ENCODE peak calls at places on chromosome 10, in four cellular contexts. One of them, this sample, is unnamed.

GRCh38 chr10:75234683-75235374 is 928 bp downstream of the COMTD1 start:
- DNase-seq in trophoblast cell: peak
- DNase-seq in mesendoderm: peak
- DNase-seq in H9: peak
- DNase-seq in this sample: no peak

GRCh38 chr10:34157501-34157900 is 657.6 kb downstream of the PARD3 start:
- DNase-seq in H9: no peak
- DNase-seq in mesendoderm: no peak
- DNase-seq in trophoblast cell: no peak
- DNase-seq in this sample: peak

GRCh38 chr10:114412907-114413386 is 8.6 kb upstream of the AFAP1L2 start:
- DNase-seq in trophoblast cell: peak
- DNase-seq in mesendoderm: peak
- DNase-seq in H9: no peak
- DNase-seq in this sample: peak

GRCh38 chr10:29245476-29245875 is 43.4 kb upstream of the LYZL1 start:
- DNase-seq in H9: no peak
- DNase-seq in trophoblast cell: no peak
- DNase-seq in mesendoderm: no peak
- DNase-seq in this sample: no peak

GRCh38 chr10:22017283-22018020 is 13.9 kb upstream of the DNAJC1 start:
- DNase-seq in trophoblast cell: no peak
- DNase-seq in mesendoderm: peak
- DNase-seq in H9: no peak
- DNase-seq in this sample: no peak

GRCh38 chr10:46525177-46525823 is 31.2 kb downstream of the GPRIN2 start:
- DNase-seq in trophoblast cell: peak
- DNase-seq in H9: no peak
- DNase-seq in mesendoderm: peak
- DNase-seq in this sample: peak

GRCh38 chr10:58217612-58218011 is 50.1 kb downstream of the IPMK start:
- DNase-seq in mesendoderm: no peak
- DNase-seq in H9: no peak
- DNase-seq in trophoblast cell: no peak
- DNase-seq in this sample: peak

GRCh38 chr10:78170026-78170475 is 136.4 kb downstream of the RPS24 start:
- DNase-seq in trophoblast cell: no peak
- DNase-seq in mesendoderm: no peak
- DNase-seq in H9: no peak
- DNase-seq in this sample: peak

GRCh38 chr10:31808258-31809218 is 120.1 kb downstream of the ARHGAP12 start:
- DNase-seq in H9: no peak
- DNase-seq in mesendoderm: peak
- DNase-seq in trophoblast cell: no peak
- DNase-seq in this sample: peak

GRCh38 chr10:1674501-1674900 is 62.8 kb downstream of the ADARB2 start:
- DNase-seq in trophoblast cell: no peak
- DNase-seq in H9: no peak
- DNase-seq in mesendoderm: no peak
- DNase-seq in this sample: no peak

GRCh38 chr10:93235686-93236085 is 162.0 kb downstream of the CYP26A1 start:
- DNase-seq in H9: no peak
- DNase-seq in mesendoderm: no peak
- DNase-seq in trophoblast cell: no peak
- DNase-seq in this sample: peak

GRCh38 chr10:1548146-1548545 is 189.2 kb downstream of the ADARB2 start:
- DNase-seq in mesendoderm: no peak
- DNase-seq in trophoblast cell: no peak
- DNase-seq in H9: no peak
- DNase-seq in this sample: no peak

GRCh38 chr10:121063744-121064143 is 212.6 kb downstream of the WDR11 start:
- DNase-seq in H9: no peak
- DNase-seq in trophoblast cell: no peak
- DNase-seq in mesendoderm: no peak
- DNase-seq in this sample: no peak

GRCh38 chr10:69349542-69349888 is 67.2 kb downstream of the TACR2 start:
- DNase-seq in trophoblast cell: no peak
- DNase-seq in mesendoderm: no peak
- DNase-seq in H9: no peak
- DNase-seq in this sample: no peak

GRCh38 chr10:9613338-9613737 is 1404.3 kb upstream of the CELF2 start:
- DNase-seq in H9: no peak
- DNase-seq in trophoblast cell: no peak
- DNase-seq in mesendoderm: no peak
- DNase-seq in this sample: peak

GRCh38 chr10:124568339-124568738 is 106.7 kb downstream of the LHPP start:
- DNase-seq in mesendoderm: no peak
- DNase-seq in trophoblast cell: peak
- DNase-seq in H9: no peak
- DNase-seq in this sample: no peak

DNA sequence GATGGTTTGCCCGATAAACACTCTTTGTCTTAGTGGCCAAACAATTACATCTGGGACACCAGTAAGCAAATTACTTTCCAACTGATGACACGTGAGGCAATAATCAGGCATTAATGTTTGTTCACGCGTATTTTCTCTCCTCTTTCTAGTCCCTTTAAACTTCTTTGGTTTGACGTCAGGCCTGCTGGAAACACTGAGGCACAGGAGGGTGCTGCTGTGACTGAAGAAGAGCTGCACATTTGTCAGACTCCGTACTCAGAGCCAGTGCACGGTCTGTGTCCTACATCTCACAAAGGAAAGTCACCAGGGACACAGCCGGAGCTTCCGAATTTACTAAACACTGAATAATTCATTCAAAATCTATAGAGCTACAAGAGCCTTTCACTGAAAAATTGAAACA is 57.6 kb upstream of the ANAPC16 start:
- DNase-seq in H9: no peak
- DNase-seq in mesendoderm: no peak
- DNase-seq in trophoblast cell: no peak
- DNase-seq in this sample: no peak
- H2BK120ac ChIP-seq in H9: no peak
- H2BK120ac ChIP-seq in mesendoderm: no peak
- H2BK120ac ChIP-seq in trophoblast cell: no peak
- H2BK120ac ChIP-seq in this sample: no peak

DNA sequence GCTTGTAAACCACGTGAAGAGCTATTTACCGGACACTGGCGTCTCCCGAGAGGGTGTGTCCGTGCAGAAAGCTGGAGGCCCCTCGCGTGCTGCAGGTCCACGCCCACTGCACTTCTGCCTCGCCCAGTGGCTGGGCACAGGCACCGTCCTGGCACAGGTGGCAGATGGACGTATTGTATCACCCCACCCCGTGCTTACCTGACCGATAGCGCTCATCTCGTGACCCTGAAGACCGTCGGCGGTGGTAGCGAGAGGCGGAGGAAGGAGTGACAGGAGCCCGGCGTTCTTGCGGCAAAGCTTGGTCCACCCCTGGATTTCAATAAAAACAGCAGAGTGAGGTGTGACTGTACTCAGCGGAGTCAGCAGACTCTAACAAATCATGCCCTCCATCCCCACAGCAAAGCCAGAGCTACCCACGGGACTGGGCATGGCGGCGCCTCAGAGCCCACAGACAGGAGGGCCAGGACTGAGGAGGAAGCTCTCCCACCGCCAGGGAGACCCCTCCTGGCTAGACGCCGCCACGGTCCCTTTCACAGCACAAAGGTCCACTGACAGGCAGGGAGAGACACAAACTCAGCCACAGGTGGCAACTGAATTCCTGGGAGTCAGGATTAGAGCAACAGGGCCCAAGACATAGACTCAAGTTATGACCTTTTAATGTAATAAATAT is 217.1 kb downstream of the DIP2C start:
- DNase-seq in H9: peak
- DNase-seq in mesendoderm: no peak
- DNase-seq in trophoblast cell: no peak
- DNase-seq in this sample: no peak
- H2BK120ac ChIP-seq in H9: no peak
- H2BK120ac ChIP-seq in mesendoderm: no peak
- H2BK120ac ChIP-seq in trophoblast cell: no peak
- H2BK120ac ChIP-seq in this sample: no peak

DNA sequence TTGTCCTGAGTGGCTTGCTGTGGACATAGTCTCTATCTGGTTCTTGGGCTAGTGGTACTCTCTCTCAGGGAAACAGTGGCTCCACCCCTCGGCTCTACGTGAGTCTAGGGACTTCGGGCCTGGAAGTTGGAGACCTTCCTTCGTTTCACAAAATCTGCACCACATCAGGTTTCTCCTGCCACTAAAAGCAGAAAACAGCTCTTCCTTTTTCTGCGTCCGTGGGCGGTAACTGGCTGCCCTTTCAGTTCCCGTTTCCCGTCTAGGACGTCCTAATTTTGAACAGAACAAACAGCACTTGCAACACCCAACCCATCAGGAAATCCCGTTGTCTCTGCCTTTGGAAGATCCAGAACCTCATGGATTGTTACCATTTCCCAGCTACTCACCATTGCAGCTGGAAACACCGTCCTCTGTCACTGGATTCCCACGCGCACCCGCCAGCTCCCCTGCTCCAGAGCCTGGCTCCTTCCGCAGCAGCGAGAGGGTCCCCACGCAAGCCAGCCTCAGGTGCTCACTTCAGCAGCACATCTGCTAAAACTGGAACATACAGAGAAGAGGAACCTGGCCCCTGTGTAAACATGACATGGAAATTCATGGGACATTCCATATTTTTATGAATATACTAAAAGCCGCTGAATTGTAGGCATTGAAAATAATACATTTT is 311.4 kb upstream of the AKR1E2 start:
- DNase-seq in trophoblast cell: no peak
- DNase-seq in H9: no peak
- DNase-seq in mesendoderm: no peak
- DNase-seq in this sample: no peak
- H2BK120ac ChIP-seq in trophoblast cell: peak
- H2BK120ac ChIP-seq in H9: no peak
- H2BK120ac ChIP-seq in mesendoderm: no peak
- H2BK120ac ChIP-seq in this sample: peak

GRCh38 chr10:90363799-90364483 is 493.9 kb downstream of the HTR7 start:
- DNase-seq in H9: no peak
- DNase-seq in trophoblast cell: no peak
- DNase-seq in mesendoderm: peak
- DNase-seq in this sample: no peak
- H2BK120ac ChIP-seq in H9: no peak
- H2BK120ac ChIP-seq in trophoblast cell: no peak
- H2BK120ac ChIP-seq in mesendoderm: no peak
- H2BK120ac ChIP-seq in this sample: no peak

GRCh38 chr10:44913312-44914079 is 2.4 kb downstream of the TMEM72 start:
- DNase-seq in trophoblast cell: no peak
- DNase-seq in H9: no peak
- DNase-seq in mesendoderm: no peak
- DNase-seq in this sample: no peak
- H2BK120ac ChIP-seq in trophoblast cell: no peak
- H2BK120ac ChIP-seq in H9: no peak
- H2BK120ac ChIP-seq in mesendoderm: no peak
- H2BK120ac ChIP-seq in this sample: no peak

DNA sequence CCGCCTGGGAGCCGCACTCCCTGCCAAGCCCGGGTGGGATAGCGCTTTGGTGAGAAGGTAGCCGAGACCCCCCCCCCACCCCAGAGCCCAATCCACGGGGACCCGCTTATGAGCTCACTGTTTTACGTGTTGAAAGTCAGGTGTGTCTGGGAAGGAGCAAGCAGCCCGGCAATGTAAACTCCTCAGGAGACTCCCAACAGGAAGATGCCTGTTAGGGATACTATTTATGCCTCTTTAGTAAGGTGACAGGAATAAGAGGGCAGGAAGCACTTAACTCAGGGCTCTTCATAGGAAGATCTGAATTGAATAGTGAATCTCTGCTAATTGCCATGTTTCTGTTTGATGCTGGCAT is 367 bp upstream of the ARHGAP22 start:
- DNase-seq in trophoblast cell: no peak
- DNase-seq in mesendoderm: no peak
- DNase-seq in H9: no peak
- DNase-seq in this sample: peak
- H2BK120ac ChIP-seq in trophoblast cell: no peak
- H2BK120ac ChIP-seq in mesendoderm: no peak
- H2BK120ac ChIP-seq in H9: no peak
- H2BK120ac ChIP-seq in this sample: peak

GRCh38 chr10:104880655-104881222 is 239.6 kb downstream of the SORCS3 start:
- DNase-seq in H9: no peak
- DNase-seq in mesendoderm: peak
- DNase-seq in trophoblast cell: peak
- DNase-seq in this sample: no peak
- H2BK120ac ChIP-seq in H9: no peak
- H2BK120ac ChIP-seq in mesendoderm: no peak
- H2BK120ac ChIP-seq in trophoblast cell: no peak
- H2BK120ac ChIP-seq in this sample: no peak

This sample was measured in IMR-90.